ENCODE peak calls at places on chromosomes 6 and 20, in seven cellular contexts. M is heart left ventricle, T is uterus, V is gastrocnemius medialis, H is HCT116, O is A549, A is GM12892. S is an unnamed sample.

GRCh38 chr20:45044084-45044573 is 56.8 kb downstream of the KCNS1 start:
- DNase-seq in T (no peak), O (peak), H (peak), V (no peak), M (peak), A (no peak), S (no peak)

GRCh38 chr6:28807682-28808280 is 116.0 kb downstream of the TRIM27 start:
- DNase-seq in H (peak), V (no peak), O (no peak), M (no peak), T (no peak), A (no peak), S (no peak)

GRCh38 chr6:27303613-27304272 is 8.3 kb downstream of the POM121L2 start:
- DNase-seq in M (no peak), T (no peak), A (no peak), O (no peak), H (no peak), V (no peak), S (no peak)

GRCh38 chr6:83270971-83271714 is 78.0 kb downstream of the RWDD2A start:
- DNase-seq in M (no peak), H (peak), O (no peak), V (no peak), A (no peak), T (no peak), S (no peak)

GRCh38 chr6:138555294-138555988 is 56.1 kb upstream of the NHSL1 start:
- DNase-seq in T (no peak), V (no peak), H (no peak), A (no peak), O (no peak), M (no peak), S (no peak)

GRCh38 chr6:167154291-167154690 is 3.5 kb downstream of the GPR31 start:
- DNase-seq in A (no peak), H (no peak), V (no peak), O (no peak), T (no peak), M (no peak), S (no peak)

GRCh38 chr6:99501762-99502161 is 13.5 kb downstream of the USP45 start:
- DNase-seq in O (no peak), M (no peak), T (no peak), A (no peak), H (no peak), V (no peak), S (no peak)

GRCh38 chr6:30990422-30991086 is 7.0 kb downstream of the MUC21 start:
- DNase-seq in V (no peak), M (no peak), O (no peak), H (no peak), A (peak), T (no peak), S (peak)

GRCh38 chr20:21302645-21303060 is 478 bp upstream of the XRN2 start:
- DNase-seq in M (no peak), H (no peak), O (no peak), A (no peak), T (no peak), V (no peak), S (no peak)

GRCh38 chr20:21308340-21308739 is 5.2 kb downstream of the XRN2 start:
- DNase-seq in O (no peak), V (no peak), T (no peak), H (no peak), M (no peak), A (no peak), S (no peak)

GRCh38 chr20:21303061-21303871 is at the start of gene XRN2:
- DNase-seq in A (peak), O (peak), V (peak), M (peak), H (peak), T (peak), S (peak)

GRCh38 chr20:21301940-21302644 is 1.0 kb upstream of the XRN2 start:
- DNase-seq in A (no peak), T (no peak), H (no peak), V (no peak), M (no peak), O (no peak), S (no peak)

DNA sequence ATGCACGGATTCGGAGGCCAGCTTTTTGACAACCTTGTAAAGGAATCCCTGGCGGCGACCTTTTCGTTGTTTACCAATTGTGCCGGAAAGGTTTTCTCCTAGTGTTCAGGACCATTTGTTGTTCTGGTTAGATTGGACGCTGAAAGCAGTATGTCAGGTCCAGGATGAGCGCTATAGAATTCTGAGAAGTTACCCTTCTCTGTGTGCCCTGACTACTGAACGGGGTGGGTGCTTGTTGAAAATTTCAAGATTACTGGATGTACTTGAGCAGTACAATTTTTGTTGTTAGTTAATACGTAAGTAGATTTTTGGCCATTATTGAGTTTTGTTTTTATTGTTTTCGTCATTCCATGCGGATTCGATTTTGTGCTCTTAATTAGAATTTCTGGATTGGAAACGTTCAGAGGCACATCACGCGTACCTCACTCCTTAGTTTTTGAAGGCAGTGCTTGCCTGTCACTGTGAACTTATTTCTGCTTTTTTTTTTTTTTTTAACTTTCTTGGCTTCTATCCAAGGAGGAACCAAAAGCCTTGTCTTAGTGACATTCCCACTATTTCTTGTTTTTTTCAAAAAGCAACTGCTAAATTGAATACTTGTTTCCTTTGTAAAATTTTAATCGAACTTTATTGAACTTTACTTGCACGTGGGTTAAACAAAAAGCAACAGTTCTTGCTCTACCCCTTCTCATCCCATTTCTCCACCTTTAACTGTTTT is 898 bp downstream of the XRN2 start:
- DNase-seq in M (no peak), T (no peak), O (no peak), H (no peak), A (no peak), V (no peak), S (no peak)
- TF ChIP-seq POLR2A in M (no peak), T (no peak), O (no peak), H (no peak), A (no peak), V (no peak), S (no peak)

GRCh38 chr20:59299961-59300340 is 460 bp upstream of the EDN3 start:
- DNase-seq in T (no peak), M (no peak), A (no peak), V (no peak), O (peak), H (no peak), S (no peak)
- TF ChIP-seq POLR2A in T (no peak), M (no peak), A (no peak), V (no peak), O (no peak), H (no peak), S (no peak)

GRCh38 chr20:47785900-47786762 is 850 bp upstream of the SULF2 start:
- DNase-seq in A (peak), T (peak), M (peak), O (peak), V (peak), H (peak), S (peak)
- TF ChIP-seq POLR2A in A (no peak), T (peak), M (no peak), O (no peak), V (no peak), H (no peak), S (no peak)

DNA sequence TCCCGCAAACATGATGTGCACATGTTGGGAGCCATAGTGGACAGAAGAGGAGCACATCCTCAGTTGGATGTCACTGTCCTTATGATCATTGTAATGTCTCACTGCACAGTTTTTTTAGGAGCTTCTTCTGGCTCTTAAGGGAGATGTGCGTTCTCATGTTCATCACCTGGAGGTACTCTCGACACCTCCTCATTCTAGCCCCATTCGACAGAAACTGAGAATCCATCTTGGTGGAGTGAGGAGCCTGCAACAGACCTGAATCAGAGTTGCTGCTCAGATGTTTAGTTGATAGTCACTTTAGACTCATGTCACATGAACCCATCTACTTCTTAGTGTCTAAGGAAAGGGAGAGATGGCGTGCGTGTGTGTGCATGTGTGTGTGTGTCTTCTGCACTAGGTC is 2.3 kb upstream of the BMP6 start:
- DNase-seq in O (no peak), V (no peak), M (no peak), H (no peak), T (no peak), A (no peak), S (no peak)
- TF ChIP-seq POLR2A in O (no peak), V (no peak), M (no peak), H (no peak), T (no peak), A (no peak), S (no peak)

DNA sequence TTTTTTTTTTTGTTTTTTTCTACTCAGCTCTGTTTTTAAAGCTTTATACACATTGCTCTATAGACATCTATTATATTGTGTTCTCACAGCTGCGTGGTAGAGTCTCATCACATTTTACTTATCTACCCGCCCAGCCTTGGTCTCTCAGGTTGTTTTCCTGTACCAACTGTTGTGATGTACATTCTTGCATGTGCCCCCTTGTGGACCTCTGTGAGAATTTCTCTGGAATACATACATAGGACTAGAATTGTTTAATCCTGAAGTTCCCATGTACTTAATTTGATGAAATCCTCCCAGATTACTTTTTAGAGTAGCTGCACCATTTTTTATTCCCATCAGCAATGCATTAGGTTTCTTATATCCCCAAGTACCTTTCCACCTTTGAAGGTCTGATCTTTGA is 40.4 kb upstream of the TINAG start:
- DNase-seq in O (peak), M (no peak), H (peak), A (no peak), V (no peak), T (no peak), S (no peak)
- TF ChIP-seq POLR2A in O (no peak), M (no peak), H (no peak), A (no peak), V (no peak), T (no peak), S (no peak)